ENCODE peak calls at places on chromosomes 5 and 9, in eight cellular contexts. Y, N, R, K, A, V, O and C are unnamed samples.
A peak's percentile ranks its signal among the peaks of the same experiment; 100 is the strongest.

GRCh38 chr5:81950996-81951395 is 20.8 kb upstream of the ATG10 start:
- DNase-seq in R (no peak), V (no peak), Y (no peak), O (no peak), N (no peak), A (no peak), K (no peak), C (no peak)

GRCh38 chr9:112753725-112754124 is 3.2 kb downstream of the SNX30 start:
- DNase-seq in R (peak; percentile 87), O (no peak), A (peak; percentile 73), K (no peak), V (no peak), N (peak; percentile 57), Y (no peak), C (peak; percentile 59)

GRCh38 chr5:39148983-39149534 is 70.3 kb downstream of the FYB1 start:
- DNase-seq in K (no peak), N (no peak), Y (no peak), A (peak; percentile 15), R (peak; percentile 40), O (no peak), V (no peak), C (no peak)

GRCh38 chr5:102895976-102896375 is 140.9 kb downstream of the PAM start:
- DNase-seq in O (no peak), Y (no peak), A (no peak), N (no peak), K (no peak), R (no peak), V (no peak), C (no peak)

GRCh38 chr9:89408628-89409101 is 89.2 kb downstream of the SEMA4D start:
- DNase-seq in V (peak; percentile 89), K (no peak), A (no peak), O (no peak), R (no peak), N (no peak), Y (peak; percentile 87), C (no peak)

GRCh38 chr9:72351538-72352453 is 13.2 kb downstream of the ZFAND5 start:
- DNase-seq in Y (no peak), N (peak; percentile 23), A (no peak), V (no peak), K (no peak), O (no peak), R (peak; percentile 85), C (peak; percentile 20)

GRCh38 chr9:28774433-28775029 is 1201.2 kb upstream of the C9orf72 start:
- DNase-seq in V (no peak), N (no peak), R (peak; percentile 18), A (peak; percentile 55), Y (no peak), K (no peak), O (no peak), C (no peak)

GRCh38 chr5:7585807-7586206 is 189.9 kb downstream of the ADCY2 start:
- DNase-seq in A (no peak), R (no peak), V (no peak), Y (no peak), O (no peak), K (no peak), N (no peak), C (no peak)

GRCh38 chr5:139394123-139394653 is 716 bp downstream of the PROB1 start:
- DNase-seq in V (no peak), R (peak; percentile 84), K (peak; percentile 85), A (no peak), O (no peak), Y (peak; percentile 69), N (no peak), C (peak; percentile 29)

GRCh38 chr9:91775011-91775707 is 174.9 kb downstream of the ROR2 start:
- DNase-seq in O (peak; percentile 75), K (peak; percentile 87), R (peak; percentile 72), Y (peak; percentile 79), V (peak; percentile 85), A (peak; percentile 51), N (no peak), C (no peak)

GRCh38 chr5:16489322-16489791 is 23.8 kb upstream of the ZNF622 start:
- DNase-seq in O (no peak), N (peak; percentile 14), R (peak; percentile 74), Y (no peak), A (peak; percentile 54), V (no peak), K (no peak), C (no peak)

GRCh38 chr9:83920469-83920941 is 727 bp downstream of the KIF27 start:
- DNase-seq in K (no peak), N (no peak), Y (no peak), R (peak; percentile 69), V (no peak), O (no peak), A (peak; percentile 60), C (peak; percentile 26)

GRCh38 chr5:81779125-81779934 is 28.4 kb upstream of the SSBP2 start:
- DNase-seq in Y (peak; percentile 74), O (peak; percentile 85), V (peak; percentile 76), R (peak; percentile 48), A (peak; percentile 32), N (no peak), K (no peak), C (no peak)

GRCh38 chr9:121239851-121240250 is 28.1 kb upstream of the GSN start:
- DNase-seq in N (no peak), A (no peak), O (no peak), K (no peak), R (no peak), V (no peak), Y (no peak), C (no peak)

GRCh38 chr9:101429736-101430135 is 5.8 kb downstream of the ALDOB start:
- DNase-seq in V (no peak), R (no peak), N (no peak), K (no peak), O (no peak), Y (no peak), A (no peak), C (no peak)

GRCh38 chr5:139635606-139636206 is 12.4 kb upstream of the CXXC5 start:
- DNase-seq in A (peak; percentile 92), Y (no peak), O (peak; percentile 92), K (peak; percentile 75), R (peak; percentile 96), V (peak; percentile 62), N (no peak), C (no peak)

GRCh38 chr5:90421136-90421535 is 11.6 kb upstream of the CETN3 start:
- DNase-seq in K (no peak), Y (no peak), O (no peak), V (no peak), A (peak; percentile 13), R (peak; percentile 18), N (no peak), C (no peak)

GRCh38 chr5:120446068-120446492 is 18.0 kb upstream of the PRR16 start:
- DNase-seq in A (no peak), Y (no peak), V (no peak), R (peak; percentile 94), K (no peak), N (peak; percentile 85), O (no peak), C (no peak)

GRCh38 chr5:171606414-171607024 is 179.1 kb upstream of the SMIM23 start:
- DNase-seq in N (no peak), O (no peak), K (no peak), Y (no peak), A (peak; percentile 13), R (no peak), V (no peak), C (no peak)

GRCh38 chr5:116754556-116754955 is 179.9 kb upstream of the SEMA6A start:
- DNase-seq in Y (no peak), R (no peak), N (no peak), O (no peak), V (no peak), K (no peak), A (no peak), C (no peak)

GRCh38 chr9:92098638-92099037 is 16.6 kb downstream of the SPTLC1 start:
- DNase-seq in V (no peak), A (no peak), K (no peak), Y (no peak), N (no peak), O (no peak), R (no peak), C (no peak)

GRCh38 chr5:74543162-74543995 is 97.1 kb downstream of the ENC1 start:
- DNase-seq in R (peak; percentile 90), N (peak; percentile 79), A (peak; percentile 95), Y (no peak), K (no peak), V (no peak), O (no peak), C (peak; percentile 85)

GRCh38 chr9:122217640-122218039 is 11.1 kb downstream of the LHX6 start:
- DNase-seq in K (no peak), R (no peak), A (no peak), O (no peak), N (no peak), V (no peak), Y (no peak), C (no peak)

GRCh38 chr9:127931092-127931881 is 710 bp upstream of the PIP5KL1 start:
- DNase-seq in V (no peak), R (peak; percentile 80), Y (no peak), O (peak; percentile 56), K (peak; percentile 64), N (no peak), A (peak; percentile 62), C (no peak)

GRCh38 chr5:116297296-116297814 is 212.5 kb downstream of the COMMD10 start:
- DNase-seq in N (no peak), R (no peak), V (no peak), A (no peak), Y (no peak), K (no peak), O (no peak), C (no peak)

GRCh38 chr9:6049798-6050197 is 34.4 kb upstream of the RANBP6 start:
- DNase-seq in K (no peak), Y (no peak), O (no peak), A (peak; percentile 27), R (no peak), V (no peak), N (no peak), C (no peak)

GRCh38 chr5:145996135-145996534 is 59.8 kb downstream of the SH3RF2 start:
- DNase-seq in R (no peak), Y (no peak), A (no peak), K (no peak), O (no peak), V (no peak), N (no peak), C (no peak)

GRCh38 chr5:82549263-82549662 is 271.1 kb upstream of the RPS23 start:
- DNase-seq in Y (no peak), K (no peak), V (no peak), R (peak; percentile 36), N (no peak), A (no peak), O (no peak), C (no peak)

GRCh38 chr9:124491049-124491975 is 15.9 kb downstream of the NR5A1 start:
- DNase-seq in R (no peak), Y (no peak), K (no peak), O (peak; percentile 61), N (no peak), V (no peak), A (no peak), C (no peak)

GRCh38 chr5:159735749-159736660 is 180.3 kb upstream of the ADRA1B start:
- DNase-seq in N (no peak), K (no peak), R (peak; percentile 55), V (no peak), O (no peak), A (no peak), Y (no peak), C (no peak)

GRCh38 chr9:88460583-88461332 is 72.5 kb downstream of the SPIN1 start:
- DNase-seq in N (no peak), Y (no peak), R (no peak), A (no peak), V (no peak), O (no peak), K (no peak), C (no peak)

GRCh38 chr5:14036514-14036913 is 92.0 kb upstream of the DNAH5 start:
- DNase-seq in R (peak; percentile 43), N (no peak), V (no peak), O (no peak), A (peak; percentile 75), Y (no peak), K (no peak), C (no peak)

GRCh38 chr5:35832757-35833156 is 23.9 kb upstream of the IL7R start:
- DNase-seq in V (no peak), K (no peak), Y (no peak), O (no peak), R (no peak), N (no peak), A (no peak), C (no peak)

GRCh38 chr9:87515086-87515485 is 17.4 kb downstream of the DAPK1 start:
- DNase-seq in V (no peak), Y (no peak), R (no peak), O (no peak), N (no peak), K (no peak), A (no peak), C (no peak)